ENCODE peak calls at places on chromosome 15, in four cellular contexts. M, V, E and B are unnamed samples.
A peak's percentile ranks its signal among the peaks of the same experiment; 100 is the strongest.

GRCh38 chr15:80168421-80168820 is 15.6 kb downstream of the FAH start:
- DNase-seq in E (no peak), V (no peak), M (no peak), B (no peak)

GRCh38 chr15:62389887-62390792 is 225.1 kb upstream of the C2CD4B start:
- DNase-seq in E (peak; percentile 82), V (peak; percentile 79), M (peak; percentile 87), B (peak; percentile 60)

GRCh38 chr15:99343836-99344551 is 92.7 kb downstream of the LRRC28 start:
- DNase-seq in M (no peak), E (peak; percentile 53), V (no peak), B (no peak)

GRCh38 chr15:78625621-78626280 is 5.0 kb upstream of the CHRNA3 start:
- DNase-seq in V (no peak), E (peak; percentile 45), M (no peak), B (no peak)

GRCh38 chr15:74723754-74724334 is 1.5 kb downstream of the CYP1A1 start:
- DNase-seq in E (no peak), V (peak; percentile 51), M (peak; percentile 37), B (no peak)

GRCh38 chr15:68507447-68507846 is 71.3 kb upstream of the CORO2B start:
- DNase-seq in V (no peak), E (no peak), M (no peak), B (no peak)

GRCh38 chr15:83285979-83286553 is 1.6 kb upstream of the BNC1 start:
- DNase-seq in M (no peak), E (no peak), V (peak; percentile 49), B (peak; percentile 35)

GRCh38 chr15:93071469-93071891 is 17.5 kb downstream of the RGMA start:
- DNase-seq in V (no peak), E (no peak), M (no peak), B (no peak)

GRCh38 chr15:85772668-85773067 is 22.1 kb downstream of the KLHL25 start:
- DNase-seq in M (no peak), E (no peak), V (no peak), B (no peak)

GRCh38 chr15:81572190-81572589 is 198.2 kb upstream of the TMC3 start:
- DNase-seq in M (no peak), E (no peak), V (no peak), B (no peak)

GRCh38 chr15:96181873-96182301 is 148.6 kb upstream of the NR2F2 start:
- DNase-seq in M (no peak), E (no peak), V (no peak), B (no peak)

GRCh38 chr15:41961014-41961518 is 11.3 kb downstream of the EHD4 start:
- DNase-seq in V (no peak), E (no peak), M (no peak), B (no peak)
- TF ChIP-seq CTCF in V (no peak), E (no peak), M (no peak), B (no peak)

DNA sequence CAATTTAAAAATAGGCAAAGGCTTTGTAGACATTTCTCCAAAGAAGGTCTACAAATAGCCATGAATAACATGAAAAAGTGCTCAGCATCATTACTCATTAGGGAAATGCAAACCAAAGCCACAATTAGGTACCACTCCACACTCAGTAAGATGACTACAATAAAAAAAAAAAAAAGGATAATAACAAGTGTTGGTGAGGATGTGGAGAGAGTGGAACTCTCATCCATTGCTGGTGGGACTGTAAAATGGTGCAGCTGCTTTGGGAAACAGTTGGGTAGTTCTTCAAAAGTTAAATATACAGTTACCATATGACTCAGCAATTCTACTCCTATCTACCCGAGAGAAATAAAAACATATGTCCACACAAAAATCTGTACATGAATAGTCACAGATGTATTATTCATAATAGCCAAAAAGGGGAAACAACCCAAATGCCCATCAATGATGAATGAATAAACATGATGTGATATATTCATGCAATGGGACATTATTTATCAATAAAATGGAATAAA is 66.3 kb upstream of the SMAD3 start:
- DNase-seq in M (no peak), E (no peak), V (no peak), B (no peak)
- H3K4me1 ChIP-seq in M (peaks cover 2% of the 10 kb centered on the region), E (no peaks in the 10 kb centered on the region), V (peaks cover 14% of the 10 kb centered on the region), B (peaks cover 4% of the 10 kb centered on the region)

GRCh38 chr15:88447206-88447605 is 20.0 kb downstream of the MRPL46 start:
- DNase-seq in M (no peak), V (no peak), E (no peak), B (no peak)
- TF ChIP-seq CTCF in M (no peak), V (peak; percentile 31), E (no peak), B (no peak)

GRCh38 chr15:64003182-64003581 is 43.1 kb downstream of the DAPK2 start:
- DNase-seq in V (no peak), E (no peak), M (no peak), B (no peak)
- H3K4me1 ChIP-seq in V (peaks cover 23% of the 10 kb centered on the region), E (no peaks in the 10 kb centered on the region), M (peaks cover 10% of the 10 kb centered on the region), B (peaks cover 35% of the 10 kb centered on the region)

GRCh38 chr15:59632714-59633113 is 21.1 kb downstream of the GCNT3 start:
- DNase-seq in V (peak; percentile 54), E (peak; percentile 25), M (peak; percentile 30), B (peak; percentile 47)
- TF ChIP-seq CTCF in V (peak; percentile 63), E (peak; percentile 58), M (peak; percentile 57), B (peak; percentile 62)

DNA sequence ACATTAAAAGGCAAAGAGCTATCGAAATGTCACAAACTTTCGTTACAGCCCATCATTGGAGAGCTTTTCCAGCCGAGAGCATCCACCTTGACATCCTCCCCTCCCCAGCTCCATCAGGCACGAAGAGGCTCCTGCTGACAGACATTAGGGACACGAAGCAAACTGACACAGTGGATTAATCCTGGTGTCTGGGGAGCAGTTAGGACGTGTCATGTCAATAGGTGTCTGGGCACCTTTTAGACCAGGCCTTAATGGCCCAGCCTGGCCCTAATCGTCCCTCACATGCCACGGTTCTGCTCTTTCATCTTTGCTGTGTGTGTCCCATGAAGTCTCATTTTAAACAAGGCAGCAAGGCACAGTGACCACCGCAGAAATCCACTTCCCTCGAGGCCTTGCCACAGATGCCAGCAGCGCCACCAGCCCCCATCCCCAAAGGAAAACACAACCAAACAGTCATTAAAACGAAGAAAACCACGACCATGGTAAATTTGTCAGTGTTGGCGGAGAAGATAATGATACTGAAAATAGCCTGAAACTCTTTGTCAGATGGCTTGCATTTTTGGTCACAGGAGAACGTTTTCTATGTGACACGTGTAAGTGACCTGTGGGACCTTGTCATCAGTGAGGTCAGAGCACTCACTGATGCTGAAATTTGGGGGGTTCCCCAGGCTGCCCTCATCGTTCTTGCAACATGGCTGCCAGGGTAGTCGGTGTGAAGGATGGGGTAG is 16.3 kb upstream of the PCSK6 start:
- DNase-seq in V (no peak), M (no peak), E (no peak), B (no peak)
- H3K4me1 ChIP-seq in V (peaks cover 6% of the 10 kb centered on the region), M (peaks cover 5% of the 10 kb centered on the region), E (peaks cover 3% of the 10 kb centered on the region), B (no peaks in the 10 kb centered on the region)